ENCODE peak calls at places on chromosomes 5 and 9, in five cellular contexts. I, A, Q, M and S are unnamed samples.

GRCh38 chr9:114538241-114538640 is 33.0 kb upstream of the WHRN start:
- DNase-seq in I (peak), A (no peak), Q (no peak), M (no peak), S (no peak)

GRCh38 chr9:33455952-33456351 is 8.6 kb upstream of the AQP3 start:
- DNase-seq in I (no peak), A (no peak), Q (no peak), M (no peak), S (no peak)

GRCh38 chr5:52837068-52837467 is 49.4 kb downstream of the ITGA1 start:
- DNase-seq in I (no peak), A (no peak), Q (no peak), M (no peak), S (no peak)

GRCh38 chr9:114499941-114500528 is 5.2 kb downstream of the WHRN start:
- DNase-seq in I (no peak), A (no peak), Q (no peak), M (no peak), S (no peak)

GRCh38 chr5:181136361-181136955 is 5.5 kb upstream of the OR2V1 start:
- DNase-seq in I (no peak), A (no peak), Q (no peak), M (no peak), S (no peak)

GRCh38 chr5:115336964-115337363 is 40.5 kb upstream of the CCDC112 start:
- DNase-seq in I (no peak), A (no peak), Q (no peak), M (no peak), S (no peak)

GRCh38 chr5:135891804-135892203 is 3.8 kb downstream of the IL9 start:
- DNase-seq in I (peak), A (no peak), Q (no peak), M (no peak), S (no peak)

GRCh38 chr9:22054076-22054475 is 45.0 kb upstream of the CDKN2B start:
- DNase-seq in I (no peak), A (no peak), Q (no peak), M (no peak), S (no peak)

GRCh38 chr5:173826921-173827350 is 61.2 kb upstream of the CPEB4 start:
- DNase-seq in I (no peak), A (no peak), Q (no peak), M (no peak), S (no peak)

GRCh38 chr9:89597711-89598707 is 6.8 kb upstream of the GADD45G start:
- DNase-seq in I (peak), A (no peak), Q (no peak), M (peak), S (peak)

GRCh38 chr9:82580921-82581320 is 482.0 kb downstream of the RASEF start:
- DNase-seq in I (no peak), A (no peak), Q (no peak), M (no peak), S (no peak)

GRCh38 chr9:4933177-4933576 is 51.9 kb upstream of the JAK2 start:
- DNase-seq in I (no peak), A (no peak), Q (no peak), M (no peak), S (peak)

GRCh38 chr5:82384025-82384750 is 106.0 kb upstream of the RPS23 start:
- DNase-seq in I (no peak), A (no peak), Q (no peak), M (no peak), S (no peak)

GRCh38 chr5:139341689-139342422 is at the start of gene PAIP2:
- DNase-seq in I (peak), A (peak), Q (peak), M (peak), S (peak)
- TF ChIP-seq POLR2A in I (peak), A (peak), Q (peak), M (peak), S (no peak)

DNA sequence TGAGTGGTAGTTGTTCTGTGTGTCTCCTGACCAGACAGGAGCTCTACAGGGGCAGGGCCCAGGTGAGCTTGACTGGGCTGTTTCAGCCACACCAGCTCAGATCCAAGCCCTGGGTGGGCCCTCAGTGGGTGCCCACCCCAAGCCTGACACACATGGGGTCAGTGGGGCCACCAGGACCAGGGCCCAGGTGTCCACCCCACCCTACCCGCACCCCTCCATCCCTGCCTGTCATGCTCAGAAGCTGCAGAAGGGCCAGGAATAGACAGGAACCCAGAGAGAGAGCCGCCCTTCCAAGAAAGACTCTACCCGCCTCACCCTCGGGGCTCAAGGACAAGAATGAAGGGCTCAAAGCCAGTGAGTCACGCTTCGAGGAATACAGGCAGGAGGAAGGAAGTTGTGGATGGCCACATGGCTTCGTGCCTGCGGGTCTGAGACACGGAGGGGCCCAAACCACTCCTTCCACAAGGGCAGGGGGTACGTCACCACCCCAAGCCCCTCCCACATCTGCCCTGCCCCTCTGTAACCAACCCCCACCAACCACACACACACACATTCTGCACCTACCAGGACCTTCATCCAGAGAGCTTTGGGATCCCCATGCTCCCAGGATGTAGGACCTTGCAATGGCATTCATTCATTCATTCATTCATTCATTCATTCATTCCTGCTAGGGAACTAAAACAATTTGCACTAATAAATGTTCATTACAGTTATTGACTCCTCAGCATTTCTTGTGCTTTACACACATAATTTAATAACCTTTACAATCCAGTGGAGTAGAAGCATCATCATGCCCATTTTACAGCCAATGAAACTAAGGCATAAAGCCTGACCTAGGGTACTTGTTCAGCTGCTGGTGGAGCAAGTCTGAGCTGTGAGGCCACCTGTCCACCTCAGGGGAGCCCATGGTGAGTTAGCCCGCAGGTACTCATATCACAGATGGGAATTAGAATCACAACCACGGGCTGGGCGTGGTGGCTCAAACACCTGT is 56.0 kb upstream of the STXBP1 start:
- DNase-seq in I (peak), A (no peak), Q (peak), M (peak), S (peak)
- TF ChIP-seq POLR2A in I (peak), A (no peak), Q (no peak), M (peak), S (no peak)

GRCh38 chr5:107196500-107196899 is 474.2 kb downstream of the EFNA5 start:
- DNase-seq in I (no peak), A (no peak), Q (no peak), M (no peak), S (no peak)
- TF ChIP-seq POLR2A in I (no peak), A (no peak), Q (no peak), M (no peak), S (no peak)

DNA sequence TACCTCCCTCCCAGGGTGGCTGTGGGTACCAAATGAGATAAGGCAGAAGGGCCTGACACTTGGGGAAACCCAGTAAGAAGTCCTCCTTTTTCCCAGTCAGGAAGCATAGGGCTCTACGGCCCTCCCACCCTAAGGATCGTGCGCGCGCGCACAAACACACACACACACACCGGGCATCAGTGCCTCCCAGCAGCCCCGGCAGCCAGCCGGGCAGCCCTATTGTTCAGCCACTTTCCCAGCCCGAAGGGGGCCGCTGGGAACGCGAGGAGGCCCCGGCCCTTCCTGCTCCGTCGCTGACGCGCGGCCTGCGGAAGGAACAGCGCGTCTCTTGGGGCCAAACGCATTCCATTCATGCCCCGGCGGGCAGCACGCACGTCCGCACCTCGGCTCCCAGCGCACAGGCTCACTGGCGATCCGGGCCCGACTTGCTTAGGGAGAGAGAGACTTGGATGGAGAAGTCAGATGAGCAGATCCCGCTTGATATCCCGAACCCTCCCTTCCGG is 22.6 kb downstream of the DUSP1 start:
- DNase-seq in I (no peak), A (peak), Q (peak), M (peak), S (peak)
- TF ChIP-seq POLR2A in I (no peak), A (no peak), Q (peak), M (no peak), S (no peak)